ENCODE peak calls at places on chromosomes 11 and 22, in eight cellular contexts. U is psoas muscle, M is adrenal gland, O is progenitor cell of endocrine pancreas, K is thoracic aorta, H is WERI-Rb-1, D is lower lobe of right lung, F is neural crest cell. Z is an unnamed sample.

GRCh38 chr11:93198221-93198650 is 445 bp upstream of the SLC36A4 start:
- DNase-seq in U (no peak), M (no peak), O (no peak), K (no peak), H (no peak), D (no peak), F (no peak), Z (peak)

GRCh38 chr22:35559354-35560005 is 18.8 kb downstream of the RASD2 start:
- DNase-seq in U (no peak), M (no peak), O (no peak), K (no peak), H (no peak), D (no peak), F (no peak), Z (no peak)

GRCh38 chr11:116773203-116774112 is 671 bp upstream of the BUD13 start:
- DNase-seq in U (no peak), M (no peak), O (no peak), K (no peak), H (no peak), D (no peak), F (peak), Z (no peak)

GRCh38 chr11:133894956-133895549 is 49.7 kb upstream of the SPATA19 start:
- DNase-seq in U (no peak), M (no peak), O (no peak), K (no peak), H (no peak), D (no peak), F (no peak), Z (no peak)

GRCh38 chr22:49239264-49240015 is 588.2 kb downstream of the BRD1 start:
- DNase-seq in U (no peak), M (no peak), O (no peak), K (no peak), H (no peak), D (no peak), F (no peak), Z (no peak)

GRCh38 chr22:50086526-50086925 is 1.3 kb upstream of the MLC1 start:
- DNase-seq in U (no peak), M (no peak), O (no peak), K (no peak), H (no peak), D (no peak), F (no peak), Z (no peak)

GRCh38 chr22:40285508-40285907 is 60.8 kb upstream of the ADSL start:
- DNase-seq in U (no peak), M (no peak), O (no peak), K (no peak), H (no peak), D (no peak), F (no peak), Z (no peak)

GRCh38 chr11:70000228-70000627 is 77.9 kb upstream of the ANO1 start:
- DNase-seq in U (no peak), M (no peak), O (no peak), K (no peak), H (no peak), D (no peak), F (no peak), Z (no peak)

GRCh38 chr11:130315354-130315970 is 745 bp upstream of the ZBTB44 start:
- DNase-seq in U (peak), M (peak), O (peak), K (no peak), H (no peak), D (peak), F (no peak), Z (no peak)

GRCh38 chr22:39478461-39478860 is 21.6 kb downstream of the MGAT3 start:
- DNase-seq in U (peak), M (no peak), O (no peak), K (no peak), H (no peak), D (no peak), F (no peak), Z (peak)

GRCh38 chr11:67301313-67301921 is 1.9 kb upstream of the SSH3 start:
- DNase-seq in U (peak), M (peak), O (no peak), K (no peak), H (peak), D (peak), F (no peak), Z (no peak)

GRCh38 chr11:26188559-26188958 is 143.4 kb upstream of the ANO3 start:
- DNase-seq in U (no peak), M (peak), O (no peak), K (no peak), H (no peak), D (no peak), F (no peak), Z (no peak)

GRCh38 chr22:49994361-49995058 is 18.1 kb downstream of the IL17REL start:
- DNase-seq in U (no peak), M (no peak), O (no peak), K (no peak), H (no peak), D (peak), F (no peak), Z (no peak)

GRCh38 chr22:42418811-42419243 is 13.4 kb downstream of the NFAM1 start:
- DNase-seq in U (no peak), M (no peak), O (no peak), K (no peak), H (no peak), D (peak), F (no peak), Z (peak)

GRCh38 chr11:133509924-133510697 is 22.2 kb downstream of the OPCML start:
- DNase-seq in U (no peak), M (no peak), O (no peak), K (no peak), H (no peak), D (no peak), F (no peak), Z (no peak)

GRCh38 chr11:74820763-74821162 is 72.1 kb downstream of the RNF169 start:
- DNase-seq in U (no peak), M (peak), O (no peak), K (no peak), H (no peak), D (no peak), F (no peak), Z (peak)

GRCh38 chr11:106101370-106101769 is 23.9 kb downstream of the AASDHPPT start:
- DNase-seq in U (no peak), M (no peak), O (no peak), K (no peak), H (no peak), D (no peak), F (no peak), Z (no peak)

GRCh38 chr22:23565942-23566715 is 14.0 kb downstream of the IGLL1 start:
- DNase-seq in U (peak), M (no peak), O (peak), K (no peak), H (peak), D (no peak), F (peak), Z (no peak)

GRCh38 chr11:23789938-23790371 is 706.9 kb upstream of the LUZP2 start:
- DNase-seq in U (no peak), M (no peak), O (no peak), K (no peak), H (no peak), D (no peak), F (no peak), Z (no peak)

GRCh38 chr22:23233084-23233501 is 52.8 kb downstream of the BCR start:
- DNase-seq in U (no peak), M (no peak), O (no peak), K (no peak), H (no peak), D (no peak), F (no peak), Z (no peak)

GRCh38 chr11:104853276-104853675 is 45.0 kb downstream of the CASP12 start:
- DNase-seq in U (no peak), M (no peak), O (no peak), K (no peak), H (no peak), D (no peak), F (no peak), Z (no peak)

GRCh38 chr11:33982661-33983060 is 68.9 kb upstream of the CAPRIN1 start:
- DNase-seq in U (no peak), M (no peak), O (no peak), K (no peak), H (no peak), D (no peak), F (no peak), Z (peak)

GRCh38 chr11:58632510-58632909 is 10.0 kb downstream of the CNTF start:
- DNase-seq in U (no peak), M (no peak), O (no peak), K (no peak), H (no peak), D (no peak), F (no peak), Z (no peak)

GRCh38 chr11:121081320-121081719 is 19.7 kb upstream of the TECTA start:
- DNase-seq in U (no peak), M (no peak), O (no peak), K (no peak), H (no peak), D (no peak), F (no peak), Z (no peak)

GRCh38 chr11:77592727-77593126 is 3.0 kb downstream of the AQP11 start:
- DNase-seq in U (no peak), M (no peak), O (no peak), K (no peak), H (no peak), D (no peak), F (no peak), Z (no peak)

GRCh38 chr11:5618807-5619206 is 6.0 kb upstream of the TRIM34 start:
- DNase-seq in U (no peak), M (no peak), O (no peak), K (no peak), H (no peak), D (no peak), F (no peak), Z (no peak)

GRCh38 chr11:65941720-65942310 is 3.5 kb upstream of the TSGA10IP start:
- DNase-seq in U (no peak), M (no peak), O (no peak), K (no peak), H (no peak), D (no peak), F (no peak), Z (no peak)

GRCh38 chr11:129639300-129639699 is 176.3 kb upstream of the TMEM45B start:
- DNase-seq in U (no peak), M (no peak), O (no peak), K (no peak), H (no peak), D (no peak), F (no peak), Z (peak)

GRCh38 chr11:96215094-96215782 is 127.8 kb downstream of the MAML2 start:
- DNase-seq in U (no peak), M (no peak), O (no peak), K (no peak), H (no peak), D (no peak), F (no peak), Z (peak)

GRCh38 chr11:93652161-93652597 is 9.3 kb upstream of the CEP295 start:
- DNase-seq in U (no peak), M (no peak), O (peak), K (no peak), H (peak), D (no peak), F (peak), Z (peak)

GRCh38 chr11:15775051-15775541 is 581.2 kb downstream of the SOX6 start:
- DNase-seq in U (peak), M (no peak), O (no peak), K (no peak), H (no peak), D (no peak), F (no peak), Z (no peak)

GRCh38 chr22:27685515-27685914 is 116.0 kb downstream of the MN1 start:
- DNase-seq in U (peak), M (peak), O (no peak), K (no peak), H (no peak), D (no peak), F (no peak), Z (no peak)

GRCh38 chr11:21646351-21646750 is 546.5 kb upstream of the ANO5 start:
- DNase-seq in U (no peak), M (no peak), O (no peak), K (no peak), H (no peak), D (no peak), F (no peak), Z (no peak)

GRCh38 chr11:132114185-132114584 is 743.8 kb downstream of the NTM start:
- DNase-seq in U (no peak), M (peak), O (peak), K (no peak), H (peak), D (no peak), F (peak), Z (no peak)
- TF ChIP-seq CTCF in U (peak), M (peak), O (peak), K (no peak), H (peak), D (peak), F (peak), Z (no peak)

GRCh38 chr22:45344339-45344738 is 34.6 kb downstream of the FAM118A start:
- DNase-seq in U (no peak), M (no peak), O (no peak), K (no peak), H (peak), D (no peak), F (no peak), Z (no peak)
- TF ChIP-seq CTCF in U (peak), M (peak), O (peak), K (no peak), H (peak), D (no peak), F (peak), Z (no peak)

GRCh38 chr11:3167143-3168119 is 2.3 kb upstream of the OSBPL5 start:
- DNase-seq in U (peak), M (no peak), O (no peak), K (no peak), H (no peak), D (peak), F (no peak), Z (no peak)
- TF ChIP-seq CTCF in U (no peak), M (no peak), O (no peak), K (no peak), H (no peak), D (no peak), F (no peak), Z (no peak)

DNA sequence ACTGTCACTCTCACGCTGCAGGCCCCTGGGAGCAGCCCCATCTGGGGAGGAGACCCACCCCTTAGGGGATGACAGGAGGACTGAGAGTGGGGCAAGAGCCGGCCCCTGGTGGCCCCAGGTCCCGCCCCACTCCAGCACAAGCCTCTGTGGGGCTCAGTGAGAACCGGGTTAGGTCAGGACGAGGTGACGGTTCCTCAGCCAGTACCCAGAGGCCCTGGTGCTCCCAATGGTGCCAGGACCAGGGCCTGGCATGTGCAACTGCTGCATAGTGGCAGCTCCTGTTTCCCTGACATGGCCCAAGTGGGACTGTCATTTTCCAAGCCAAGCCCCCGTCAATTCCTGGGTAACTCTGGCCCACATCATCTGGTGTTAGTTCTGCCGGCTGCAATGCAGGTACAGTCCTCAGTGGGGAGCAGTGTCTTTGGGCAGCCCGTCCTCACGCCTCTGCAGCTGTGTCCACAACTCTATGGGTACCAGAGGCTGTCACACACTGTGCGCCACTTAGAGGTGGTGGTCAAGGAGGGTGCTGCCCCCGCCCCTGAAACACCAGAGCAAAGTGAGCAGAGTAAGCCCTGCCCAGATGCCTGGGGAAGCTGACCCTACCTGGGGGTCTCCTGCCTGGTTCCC is 15.9 kb downstream of the CHID1 start:
- DNase-seq in U (no peak), M (no peak), O (no peak), K (no peak), H (no peak), D (no peak), F (no peak), Z (no peak)
- TF ChIP-seq CTCF in U (peak), M (no peak), O (no peak), K (no peak), H (peak), D (no peak), F (peak), Z (no peak)

GRCh38 chr11:64503354-64503753 is 87.7 kb upstream of the SLC22A12 start:
- DNase-seq in U (no peak), M (no peak), O (no peak), K (no peak), H (no peak), D (no peak), F (no peak), Z (no peak)
- TF ChIP-seq CTCF in U (no peak), M (no peak), O (no peak), K (no peak), H (no peak), D (no peak), F (no peak), Z (no peak)

DNA sequence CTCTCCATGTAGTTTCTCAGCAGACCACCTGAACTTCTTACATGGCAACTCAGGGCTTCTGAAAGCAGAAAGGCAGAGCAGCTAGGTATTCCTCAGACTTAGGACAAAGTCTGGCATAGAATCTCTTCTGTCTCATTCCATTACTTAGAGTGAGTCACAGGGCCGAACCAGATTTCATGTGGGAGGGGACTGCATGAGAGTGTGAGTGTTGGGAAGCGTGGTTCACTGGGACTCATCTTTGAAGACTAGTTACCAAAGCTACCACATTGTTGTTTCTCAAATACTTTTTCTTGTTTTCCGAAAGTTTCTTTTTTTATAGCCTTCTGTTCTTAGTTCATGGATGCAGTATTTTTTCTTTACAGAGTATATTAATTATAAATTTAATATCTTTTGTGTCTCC is 36.1 kb upstream of the SCN3B start:
- DNase-seq in U (no peak), M (no peak), O (no peak), K (no peak), H (no peak), D (no peak), F (no peak), Z (peak)
- TF ChIP-seq CTCF in U (no peak), M (no peak), O (no peak), K (no peak), H (no peak), D (no peak), F (no peak), Z (no peak)

DNA sequence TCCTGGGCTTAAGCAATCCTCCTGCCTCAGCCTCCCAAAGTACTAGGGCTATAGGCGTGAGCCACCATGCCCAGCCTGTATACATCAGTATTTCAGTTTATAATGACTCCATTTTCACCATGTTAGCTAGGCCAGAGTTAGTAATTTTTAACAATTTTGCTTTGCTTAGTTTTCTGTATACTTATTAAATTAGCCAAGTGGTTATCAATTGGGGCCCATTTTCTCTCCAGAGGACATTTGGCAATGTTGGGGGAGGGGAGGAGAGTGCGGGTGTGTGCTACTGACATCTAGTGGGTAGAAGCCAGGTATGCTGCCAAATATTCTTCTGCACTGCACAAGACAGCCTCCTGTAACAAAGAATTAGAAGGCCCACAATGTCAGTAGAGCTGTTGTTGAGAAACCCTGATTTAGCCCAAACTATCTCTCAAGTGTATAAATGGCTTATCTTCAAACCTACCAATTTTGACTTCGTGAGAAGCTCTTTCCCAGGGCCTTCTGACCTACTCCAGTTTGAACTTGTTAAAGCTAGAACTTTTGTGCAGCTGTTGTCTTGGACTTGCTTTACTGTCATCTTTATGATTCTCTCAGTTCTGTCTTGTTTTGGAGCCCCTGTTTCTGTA is 7.5 kb downstream of the USP47 start:
- DNase-seq in U (peak), M (peak), O (peak), K (no peak), H (peak), D (peak), F (peak), Z (peak)
- TF ChIP-seq CTCF in U (peak), M (peak), O (peak), K (peak), H (peak), D (peak), F (peak), Z (peak)

DNA sequence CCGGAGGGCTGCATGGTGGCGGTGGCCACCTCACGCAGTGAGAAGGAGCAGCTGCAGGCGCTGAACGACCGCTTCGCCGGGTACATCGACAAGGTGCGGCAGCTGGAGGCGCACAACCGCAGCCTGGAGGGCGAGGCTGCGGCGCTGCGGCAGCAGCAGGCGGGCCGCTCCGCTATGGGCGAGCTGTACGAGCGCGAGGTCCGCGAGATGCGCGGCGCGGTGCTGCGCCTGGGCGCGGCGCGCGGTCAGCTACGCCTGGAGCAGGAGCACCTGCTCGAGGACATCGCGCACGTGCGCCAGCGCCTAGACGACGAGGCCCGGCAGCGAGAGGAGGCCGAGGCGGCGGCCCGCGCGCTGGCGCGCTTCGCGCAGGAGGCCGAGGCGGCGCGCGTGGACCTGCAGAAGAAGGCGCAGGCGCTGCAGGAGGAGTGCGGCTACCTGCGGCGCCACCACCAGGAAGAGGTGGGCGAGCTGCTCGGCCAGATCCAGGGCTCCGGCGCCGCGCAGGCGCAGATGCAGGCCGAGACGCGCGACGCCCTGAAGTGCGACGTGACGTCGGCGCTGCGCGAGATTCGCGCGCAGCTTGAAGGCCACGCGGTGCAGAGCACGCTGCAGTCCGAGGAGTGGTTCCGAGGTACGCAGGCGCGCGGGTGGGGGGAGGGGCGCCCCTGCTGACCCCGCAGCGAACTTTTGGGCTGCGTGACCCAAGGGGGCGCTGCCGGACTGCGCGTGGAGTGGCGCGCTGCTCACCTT is 670 bp downstream of the NEFH start:
- DNase-seq in U (no peak), M (peak), O (no peak), K (no peak), H (no peak), D (peak), F (peak), Z (no peak)
- TF ChIP-seq CTCF in U (no peak), M (peak), O (peak), K (no peak), H (no peak), D (peak), F (peak), Z (no peak)